ENCODE peak calls at places on chromosomes 7 and 10, in eight cellular contexts. E is transverse colon; S is GM13977; W is activated CD4-positive, alpha-beta memory T cell treated with anti-CD3 and anti-CD28 coated beads, Interleukin-2, amount 10 ng/mL, durations not matched to agents 7 days and 5 days; Q is activated naive CD4-positive, alpha-beta T cell treated with Interleukin-2 at 50 U/mL for 16 hours; L is EH; K is stimulated activated naive CD4-positive, alpha-beta T cell; D is GM12891. F is an unnamed sample.

GRCh38 chr10:4918236-4918635 is 45.0 kb upstream of the AKR1C1 start:
- DNase-seq in E (no peak), S (no peak), W (no peak), Q (no peak), L (no peak), K (no peak), D (no peak), F (no peak)

GRCh38 chr7:48505061-48505460 is 333.8 kb downstream of the ABCA13 start:
- DNase-seq in E (no peak), S (no peak), W (no peak), Q (no peak), L (no peak), K (no peak), D (no peak), F (no peak)

GRCh38 chr10:111323567-111323966 is 246.7 kb downstream of the ADRA2A start:
- DNase-seq in E (no peak), S (no peak), W (no peak), Q (no peak), L (peak; percentile 31), K (no peak), D (no peak), F (peak; percentile 26)

GRCh38 chr10:132306951-132307751 is 599 bp downstream of the STK32C start:
- DNase-seq in E (peak; percentile 43), S (peak; percentile 60), W (peak; percentile 41), Q (peak; percentile 39), L (no peak), K (peak; percentile 37), D (no peak), F (no peak)

GRCh38 chr10:32979041-32979440 is 21.0 kb upstream of the ITGB1 start:
- DNase-seq in E (no peak), S (no peak), W (no peak), Q (no peak), L (peak; percentile 58), K (no peak), D (no peak), F (no peak)

GRCh38 chr7:91892821-91893340 is 12.4 kb upstream of the MTERF1 start:
- DNase-seq in E (no peak), S (no peak), W (no peak), Q (no peak), L (peak; percentile 30), K (no peak), D (no peak), F (peak; percentile 80)

GRCh38 chr7:47669178-47669878 is 87.4 kb upstream of the TNS3 start:
- DNase-seq in E (peak; percentile 73), S (peak; percentile 86), W (no peak), Q (no peak), L (peak; percentile 95), K (no peak), D (peak; percentile 56), F (peak; percentile 99)

GRCh38 chr7:101121996-101122932 is 4.6 kb upstream of the SERPINE1 start:
- DNase-seq in E (peak; percentile 65), S (peak; percentile 53), W (no peak), Q (no peak), L (peak; percentile 100), K (no peak), D (no peak), F (peak; percentile 100)

GRCh38 chr10:128380946-128381345 is 254.7 kb upstream of the MKI67 start:
- DNase-seq in E (no peak), S (no peak), W (no peak), Q (no peak), L (no peak), K (no peak), D (no peak), F (no peak)

GRCh38 chr7:92608380-92609322 is 18.5 kb upstream of the FAM133B start:
- DNase-seq in E (no peak), S (no peak), W (no peak), Q (no peak), L (no peak), K (no peak), D (no peak), F (no peak)

GRCh38 chr7:6419310-6419773 is 28.4 kb downstream of the DAGLB start:
- DNase-seq in E (no peak), S (no peak), W (no peak), Q (no peak), L (no peak), K (no peak), D (no peak), F (peak; percentile 77)

GRCh38 chr10:49644035-49644345 is 30.2 kb downstream of the CHAT start:
- DNase-seq in E (no peak), S (no peak), W (no peak), Q (no peak), L (no peak), K (no peak), D (no peak), F (no peak)

GRCh38 chr10:110498087-110498981 is 627 bp downstream of the DUSP5 start:
- DNase-seq in E (peak; percentile 52), S (peak; percentile 52), W (peak; percentile 70), Q (peak; percentile 69), L (peak; percentile 67), K (peak; percentile 63), D (no peak), F (peak; percentile 58)

GRCh38 chr7:157941210-157941609 is 604.4 kb downstream of the DNAJB6 start:
- DNase-seq in E (no peak), S (no peak), W (no peak), Q (no peak), L (no peak), K (no peak), D (no peak), F (no peak)

GRCh38 chr7:101720324-101720723 is 91.2 kb upstream of the MYL10 start:
- DNase-seq in E (no peak), S (no peak), W (no peak), Q (no peak), L (no peak), K (no peak), D (no peak), F (no peak)

GRCh38 chr10:34612938-34613337 is 202.2 kb downstream of the PARD3 start:
- DNase-seq in E (no peak), S (no peak), W (no peak), Q (no peak), L (no peak), K (no peak), D (no peak), F (no peak)

GRCh38 chr10:95840681-95841080 is 67.1 kb upstream of the CC2D2B start:
- DNase-seq in E (no peak), S (no peak), W (no peak), Q (no peak), L (no peak), K (no peak), D (no peak), F (no peak)

GRCh38 chr10:79927111-79927828 is 21.6 kb downstream of the SFTPD start:
- DNase-seq in E (no peak), S (no peak), W (no peak), Q (no peak), L (no peak), K (no peak), D (no peak), F (no peak)

GRCh38 chr10:103600956-103601569 is 107.6 kb downstream of the NEURL1 start:
- DNase-seq in E (no peak), S (no peak), W (no peak), Q (no peak), L (no peak), K (no peak), D (no peak), F (no peak)

GRCh38 chr7:147483634-147484292 is 1106.8 kb upstream of the C7orf33 start:
- DNase-seq in E (no peak), S (no peak), W (no peak), Q (no peak), L (peak; percentile 6), K (no peak), D (no peak), F (peak; percentile 20)

GRCh38 chr7:157752832-157753291 is 416.1 kb downstream of the DNAJB6 start:
- DNase-seq in E (no peak), S (no peak), W (no peak), Q (no peak), L (no peak), K (no peak), D (no peak), F (no peak)

GRCh38 chr10:42950606-42951485 is 126.0 kb upstream of the RET start:
- DNase-seq in E (no peak), S (no peak), W (peak; percentile 14), Q (no peak), L (no peak), K (no peak), D (no peak), F (no peak)

GRCh38 chr7:98240961-98241673 is 10.9 kb downstream of the TECPR1 start:
- DNase-seq in E (peak; percentile 41), S (peak; percentile 74), W (peak; percentile 23), Q (peak; percentile 6), L (peak; percentile 47), K (peak; percentile 8), D (peak; percentile 84), F (peak; percentile 22)

GRCh38 chr10:80908596-80908995 is 370.9 kb downstream of the SH2D4B start:
- DNase-seq in E (no peak), S (no peak), W (no peak), Q (no peak), L (no peak), K (no peak), D (no peak), F (no peak)

GRCh38 chr10:79385804-79386531 is 38.7 kb downstream of the PPIF start:
- DNase-seq in E (no peak), S (no peak), W (peak; percentile 15), Q (peak; percentile 1), L (no peak), K (no peak), D (no peak), F (no peak)

GRCh38 chr10:78817361-78817760 is 251.4 kb upstream of the ZMIZ1 start:
- DNase-seq in E (no peak), S (no peak), W (no peak), Q (no peak), L (no peak), K (no peak), D (no peak), F (no peak)

GRCh38 chr7:149741629-149742028 is 31.8 kb downstream of the ZNF467 start:
- DNase-seq in E (no peak), S (no peak), W (no peak), Q (no peak), L (peak; percentile 37), K (no peak), D (no peak), F (peak; percentile 41)

GRCh38 chr7:37354661-37355131 is 94.0 kb downstream of the ELMO1 start:
- DNase-seq in E (peak; percentile 35), S (no peak), W (peak; percentile 67), Q (peak; percentile 78), L (no peak), K (peak; percentile 3), D (no peak), F (no peak)

GRCh38 chr7:122515404-122515803 is 183.5 kb downstream of the RNF133 start:
- DNase-seq in E (no peak), S (no peak), W (no peak), Q (no peak), L (no peak), K (no peak), D (no peak), F (no peak)

GRCh38 chr10:13784067-13784466 is 197.3 kb downstream of the PRPF18 start:
- DNase-seq in E (no peak), S (peak; percentile 40), W (no peak), Q (peak; percentile 15), L (peak; percentile 68), K (peak; percentile 9), D (no peak), F (no peak)

GRCh38 chr10:96271017-96271815 is at the start of gene BLNK:
- DNase-seq in E (peak; percentile 86), S (peak; percentile 64), W (no peak), Q (no peak), L (peak; percentile 6), K (no peak), D (no peak), F (peak; percentile 11)

F was measured in LHCN-M2.